ENCODE peak calls at places on chromosomes 1 and 21, in six cellular contexts. L is thoracic aorta, D is AG04450, A is left ventricle myocardium inferior, S is PC-3, B is testis. U is an unnamed sample.

GRCh38 chr1:231841616-231842344 is 215.2 kb downstream of the DISC1 start:
- DNase-seq in A (no peak), L (no peak), S (no peak), D (no peak), B (no peak), U (no peak)

GRCh38 chr1:43559714-43560113 is 29.0 kb downstream of the PTPRF start:
- DNase-seq in D (no peak), S (no peak), A (no peak), B (no peak), L (no peak), U (no peak)

GRCh38 chr1:33219886-33220661 is 36.2 kb upstream of the ZNF362 start:
- DNase-seq in L (no peak), D (no peak), S (peak; percentile 94), B (no peak), A (no peak), U (peak; percentile 28)

GRCh38 chr21:15444118-15444960 is 285.4 kb upstream of the USP25 start:
- DNase-seq in A (no peak), B (no peak), S (no peak), D (no peak), L (no peak), U (no peak)

GRCh38 chr1:234779160-234779538 is 169.2 kb upstream of the IRF2BP2 start:
- DNase-seq in A (no peak), S (no peak), D (no peak), B (no peak), L (no peak), U (peak; percentile 41)

GRCh38 chr1:33441088-33441745 is 10.3 kb upstream of the PHC2 start:
- DNase-seq in B (no peak), S (no peak), D (no peak), A (no peak), L (no peak), U (no peak)

GRCh38 chr21:44489962-44490361 is 34.7 kb downstream of the LRRC3 start:
- DNase-seq in S (no peak), B (no peak), D (no peak), A (no peak), L (no peak), U (no peak)

GRCh38 chr1:229148041-229148671 is 122.8 kb upstream of the RAB4A start:
- DNase-seq in S (no peak), A (peak; percentile 37), B (peak; percentile 58), D (no peak), L (no peak), U (peak; percentile 86)

GRCh38 chr1:164683235-164683634 is 124.3 kb downstream of the PBX1 start:
- DNase-seq in B (no peak), S (peak; percentile 91), L (no peak), D (no peak), A (no peak), U (no peak)

GRCh38 chr1:44924835-44925464 is 61.4 kb downstream of the EIF2B3 start:
- DNase-seq in A (no peak), D (peak; percentile 83), L (no peak), B (no peak), S (peak; percentile 85), U (peak; percentile 95)

GRCh38 chr21:33951276-33952178 is 35.9 kb upstream of the ATP5PO start:
- DNase-seq in D (no peak), S (no peak), B (no peak), A (no peak), L (no peak), U (no peak)

GRCh38 chr1:39178541-39179431 is 25.7 kb upstream of the MACF1 start:
- DNase-seq in B (no peak), S (peak; percentile 94), D (no peak), L (no peak), A (no peak), U (peak; percentile 73)

GRCh38 chr21:44391345-44392091 is 38.1 kb downstream of the TRPM2 start:
- DNase-seq in S (no peak), A (peak; percentile 64), B (peak; percentile 56), L (no peak), D (no peak), U (no peak)

GRCh38 chr1:167509587-167509986 is 8.7 kb downstream of the CD247 start:
- DNase-seq in S (no peak), L (no peak), B (no peak), D (no peak), A (no peak), U (no peak)

GRCh38 chr1:175206687-175207086 is 14.1 kb upstream of the KIAA0040 start:
- DNase-seq in S (peak; percentile 55), A (no peak), B (no peak), L (no peak), D (no peak), U (no peak)

GRCh38 chr1:116847688-116848531 is 61.8 kb upstream of the PTGFRN start:
- DNase-seq in D (no peak), S (peak; percentile 17), A (peak; percentile 53), B (no peak), L (peak; percentile 3), U (no peak)

GRCh38 chr1:203278885-203279406 is 26.4 kb upstream of the BTG2 start:
- DNase-seq in A (no peak), L (no peak), B (no peak), D (no peak), S (no peak), U (peak; percentile 29)

GRCh38 chr1:214861615-214862014 is 220.9 kb upstream of the KCNK2 start:
- DNase-seq in S (peak; percentile 49), D (no peak), A (no peak), B (no peak), L (no peak), U (no peak)

GRCh38 chr21:41799763-41800162 is 32.9 kb upstream of the RIPK4 start:
- DNase-seq in S (no peak), A (no peak), D (no peak), B (no peak), L (no peak), U (no peak)

GRCh38 chr1:92502247-92502646 is 15.5 kb upstream of the GFI1 start:
- DNase-seq in A (no peak), B (no peak), D (peak; percentile 7), L (no peak), S (peak; percentile 25), U (no peak)

GRCh38 chr1:212070720-212071302 is 35.3 kb downstream of the DTL start:
- DNase-seq in S (peak; percentile 76), L (no peak), B (no peak), A (no peak), D (peak; percentile 8), U (no peak)

GRCh38 chr1:62391369-62391971 is 45.4 kb upstream of the USP1 start:
- DNase-seq in S (peak; percentile 38), B (peak; percentile 74), A (no peak), L (no peak), D (no peak), U (peak; percentile 37)

GRCh38 chr1:1434131-1434811 is 1.2 kb upstream of the VWA1 start:
- DNase-seq in L (no peak), S (no peak), A (peak; percentile 75), D (no peak), B (peak; percentile 71), U (no peak)

DNA sequence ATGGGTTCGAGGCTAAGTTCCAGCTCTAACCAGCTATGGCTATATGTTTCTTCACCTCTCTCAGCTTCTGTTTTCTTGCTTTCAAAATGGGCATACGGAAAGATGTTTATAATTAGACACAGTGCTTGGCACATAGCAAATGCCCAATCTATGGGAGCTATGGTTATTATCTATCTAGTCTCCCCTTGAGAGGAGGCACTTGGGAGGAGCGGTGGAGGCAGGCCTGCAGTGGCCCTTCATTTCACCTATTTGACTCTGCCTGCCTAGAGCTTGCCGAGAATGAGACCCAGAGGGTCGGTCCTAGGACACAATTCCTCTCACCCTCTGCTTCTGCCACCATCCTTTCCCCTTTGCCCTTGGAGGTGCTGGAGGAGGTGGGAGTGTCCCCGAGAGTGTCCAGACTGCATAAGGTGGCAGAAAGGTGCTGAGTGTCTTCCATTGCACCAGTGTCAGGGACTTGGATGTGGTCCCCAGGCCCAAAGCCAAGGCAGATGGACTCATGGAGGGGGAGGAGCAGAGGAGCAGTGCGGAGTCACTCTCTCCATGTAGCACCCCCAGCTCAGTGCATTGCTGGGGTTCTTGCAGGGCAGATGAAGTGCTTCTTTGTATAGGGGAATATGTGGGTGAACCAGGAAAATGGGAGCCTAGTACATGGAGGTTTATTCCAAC is 9.0 kb downstream of the LGR6 start:
- DNase-seq in B (no peak), L (no peak), A (peak; percentile 33), S (no peak), D (no peak), U (no peak)
- H3K27me3 ChIP-seq in B (no peaks in the 10 kb centered on the region), L (no peaks in the 10 kb centered on the region), A (peaks cover 20% of the 10 kb centered on the region), S (no peaks in the 10 kb centered on the region), D (peaks cover 33% of the 10 kb centered on the region), U (no peaks in the 10 kb centered on the region)

GRCh38 chr1:53081384-53082066 is 19.5 kb downstream of the PODN start:
- DNase-seq in A (no peak), D (no peak), S (no peak), B (no peak), L (no peak), U (no peak)

GRCh38 chr1:53085405-53085804 is 23.4 kb downstream of the PODN start:
- DNase-seq in S (no peak), D (no peak), L (no peak), A (no peak), B (no peak), U (no peak)

GRCh38 chr1:53082826-53083225 is 20.8 kb downstream of the PODN start:
- DNase-seq in A (no peak), S (no peak), B (no peak), L (no peak), D (no peak), U (no peak)

GRCh38 chr1:53084589-53084971 is 22.6 kb downstream of the PODN start:
- DNase-seq in B (no peak), L (no peak), A (no peak), S (peak; percentile 44), D (no peak), U (no peak)

GRCh38 chr1:53083636-53084588 is 21.9 kb downstream of the PODN start:
- DNase-seq in B (no peak), S (no peak), L (no peak), A (no peak), D (no peak), U (no peak)
- H3K27ac ChIP-seq in B (no peak overlapping the region), S (no peak overlapping the region), L (no peak overlapping the region), A (no peak overlapping the region), D (no peak overlapping the region), U (no peak overlapping the region)

DNA sequence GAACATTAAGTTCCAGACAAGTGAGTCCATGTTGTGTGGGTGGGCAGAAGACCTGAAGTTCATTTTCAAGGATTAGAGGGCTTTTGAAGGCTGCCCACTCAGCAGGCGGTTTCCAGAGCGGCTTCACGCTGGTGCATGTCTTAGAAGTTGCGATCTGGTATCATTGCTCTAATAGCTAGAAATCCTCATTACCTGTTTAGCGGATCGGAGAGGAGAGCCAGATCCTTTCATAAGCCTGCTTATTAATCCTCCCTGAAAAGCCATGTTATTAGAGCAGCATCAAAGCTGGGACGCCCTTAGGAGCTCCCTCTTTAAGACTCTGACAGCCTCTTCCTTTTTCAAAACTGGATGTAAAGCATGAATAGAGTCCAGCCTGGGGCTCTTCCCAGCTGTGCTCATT is 13.8 kb upstream of the CTSE start:
- DNase-seq in A (no peak), D (no peak), S (no peak), B (no peak), L (no peak), U (no peak)
- H3K27me3 ChIP-seq in A (peaks cover 55% of the 10 kb centered on the region), D (peaks cover 58% of the 10 kb centered on the region), S (peaks cover 88% of the 10 kb centered on the region), B (no peaks in the 10 kb centered on the region), L (no peaks in the 10 kb centered on the region), U (peaks cover 22% of the 10 kb centered on the region)

DNA sequence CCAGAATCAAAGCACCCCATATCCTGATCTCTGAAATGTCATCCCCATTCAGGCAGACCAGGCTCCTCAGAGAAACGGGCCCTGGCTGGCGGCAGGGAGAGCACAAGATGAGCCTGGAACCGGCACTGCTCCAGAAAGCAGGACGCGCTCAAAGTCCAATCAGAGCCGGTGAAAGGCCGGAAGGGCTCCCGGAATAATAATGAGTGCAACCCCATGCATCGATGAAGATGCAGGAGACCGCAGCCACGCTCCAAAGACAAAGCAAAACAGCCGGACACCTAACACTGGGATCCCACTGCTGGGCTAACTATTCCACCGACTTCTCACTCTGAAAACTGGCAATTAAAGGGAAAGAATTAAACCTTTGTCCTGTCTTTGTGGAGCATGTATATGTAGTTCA is 95.5 kb downstream of the NPHP4 start:
- DNase-seq in S (no peak), D (no peak), B (no peak), L (no peak), A (no peak), U (no peak)
- H3K27ac ChIP-seq in S (no peak overlapping the region), D (no peak overlapping the region), B (no peak overlapping the region), L (no peak overlapping the region), A (no peak overlapping the region), U (no peak overlapping the region)

U was measured in SJSA1.